ENCODE peak calls at places on chromosomes 3 and 15, in seven cellular contexts. E is GM23338; V is psoas muscle; K is activated T-helper 1 cell treated with anti-CD3 and anti-CD28 coated beads, Interleukin-2, amount 50 U/mL, for 16 hours; S is GM20000; M is activated T-cell treated with anti-CD3 and anti-CD28 coated beads for 1 hour; O is right lobe of liver. R is an unnamed sample.

GRCh38 chr3:189202583-189202982 is 30.8 kb downstream of the TPRG1 start:
- DNase-seq in E (peak; percentile 12), V (peak; percentile 35), K (no peak), S (no peak), M (no peak), O (no peak), R (no peak)

GRCh38 chr3:114487502-114487901 is 193.7 kb downstream of the TIGIT start:
- DNase-seq in E (no peak), V (no peak), K (no peak), S (no peak), M (no peak), O (no peak), R (no peak)

GRCh38 chr15:42490246-42490742 is 647 bp downstream of the ZNF106 start:
- DNase-seq in E (no peak), V (no peak), K (no peak), S (no peak), M (no peak), O (no peak), R (no peak)

GRCh38 chr15:45376300-45376928 is 1.9 kb downstream of the GATM start:
- DNase-seq in E (no peak), V (no peak), K (no peak), S (peak; percentile 12), M (no peak), O (no peak), R (peak; percentile 32)

GRCh38 chr15:39153718-39154117 is 427.2 kb upstream of the THBS1 start:
- DNase-seq in E (no peak), V (no peak), K (no peak), S (no peak), M (no peak), O (peak; percentile 52), R (no peak)

GRCh38 chr15:39142500-39142899 is 438.4 kb upstream of the THBS1 start:
- DNase-seq in E (no peak), V (no peak), K (no peak), S (no peak), M (no peak), O (no peak), R (no peak)

GRCh38 chr15:52789601-52790165 is 453 bp downstream of the ONECUT1 start:
- DNase-seq in E (peak; percentile 46), V (no peak), K (no peak), S (peak; percentile 67), M (no peak), O (peak; percentile 64), R (no peak)

GRCh38 chr3:16503191-16503776 is 10.2 kb downstream of the RFTN1 start:
- DNase-seq in E (no peak), V (no peak), K (no peak), S (no peak), M (no peak), O (no peak), R (no peak)

GRCh38 chr3:118945834-118946233 is 88.8 kb downstream of the IGSF11 start:
- DNase-seq in E (no peak), V (no peak), K (no peak), S (no peak), M (no peak), O (no peak), R (no peak)

GRCh38 chr3:901953-902778 is 190.7 kb upstream of the CNTN6 start:
- DNase-seq in E (peak; percentile 40), V (no peak), K (no peak), S (peak; percentile 9), M (no peak), O (no peak), R (no peak)

GRCh38 chr3:112017081-112017480 is 17.5 kb upstream of the TMPRSS7 start:
- DNase-seq in E (no peak), V (no peak), K (no peak), S (no peak), M (no peak), O (no peak), R (no peak)

GRCh38 chr3:197750396-197750831 is 731 bp downstream of the FYTTD1 start:
- DNase-seq in E (peak; percentile 83), V (peak; percentile 83), K (peak; percentile 26), S (peak; percentile 85), M (peak; percentile 37), O (peak; percentile 65), R (peak; percentile 62)

GRCh38 chr15:82910721-82911120 is 41.8 kb downstream of the HOMER2 start:
- DNase-seq in E (no peak), V (no peak), K (no peak), S (no peak), M (no peak), O (no peak), R (no peak)

GRCh38 chr15:52031542-52031941 is 12.5 kb downstream of the MAPK6 start:
- DNase-seq in E (no peak), V (no peak), K (no peak), S (no peak), M (no peak), O (no peak), R (no peak)

GRCh38 chr3:133941390-133941789 is 45.7 kb upstream of the RAB6B start:
- DNase-seq in E (peak; percentile 23), V (no peak), K (no peak), S (no peak), M (no peak), O (peak; percentile 76), R (no peak)

GRCh38 chr15:38190501-38190900 is 62.1 kb upstream of the SPRED1 start:
- DNase-seq in E (no peak), V (no peak), K (no peak), S (no peak), M (no peak), O (no peak), R (no peak)

GRCh38 chr3:23928525-23928924 is 11.6 kb downstream of the RPL15 start:
- DNase-seq in E (no peak), V (no peak), K (no peak), S (no peak), M (no peak), O (no peak), R (no peak)

GRCh38 chr3:63849175-63849574 is 14.4 kb downstream of the THOC7 start:
- DNase-seq in E (peak; percentile 36), V (no peak), K (no peak), S (no peak), M (no peak), O (no peak), R (no peak)

GRCh38 chr15:68822818-68823217 is 2.1 kb upstream of the ANP32A start:
- DNase-seq in E (no peak), V (no peak), K (no peak), S (no peak), M (no peak), O (no peak), R (no peak)

GRCh38 chr3:148882288-148882687 is 17.2 kb downstream of the CPA3 start:
- DNase-seq in E (peak; percentile 12), V (no peak), K (no peak), S (no peak), M (no peak), O (no peak), R (no peak)

GRCh38 chr3:132616780-132617179 is 19.7 kb downstream of the ACKR4 start:
- DNase-seq in E (no peak), V (no peak), K (no peak), S (no peak), M (no peak), O (no peak), R (no peak)

GRCh38 chr15:38618242-38618925 is 53.8 kb upstream of the RASGRP1 start:
- DNase-seq in E (no peak), V (no peak), K (no peak), S (no peak), M (no peak), O (no peak), R (no peak)

GRCh38 chr3:49867871-49868321 is 1.8 kb downstream of the CAMKV start:
- DNase-seq in E (peak; percentile 92), V (no peak), K (no peak), S (peak; percentile 46), M (no peak), O (no peak), R (no peak)